ENCODE peak calls at places on chromosome 12, in four cellular contexts. One of them, this sample, is unnamed.
A peak's percentile ranks its signal among the peaks of the same experiment; 100 is the strongest.

GRCh38 chr12:78290606-78291345 is 460.1 kb downstream of the NAV3 start:
- DNase-seq in H1: no peak
- DNase-seq in GM12878: no peak
- DNase-seq in HepG2: peak; percentile 12
- DNase-seq in this sample: no peak

GRCh38 chr12:109727746-109728726 is 14.4 kb downstream of the FAM222A start:
- DNase-seq in GM12878: no peak
- DNase-seq in HepG2: no peak
- DNase-seq in H1: no peak
- DNase-seq in this sample: peak; percentile 19

GRCh38 chr12:95262808-95263207 is 45.2 kb downstream of the VEZT start:
- DNase-seq in H1: no peak
- DNase-seq in GM12878: no peak
- DNase-seq in HepG2: no peak
- DNase-seq in this sample: no peak

GRCh38 chr12:86233126-86233525 is 23.1 kb downstream of the MGAT4C start:
- DNase-seq in HepG2: no peak
- DNase-seq in H1: no peak
- DNase-seq in GM12878: no peak
- DNase-seq in this sample: no peak

GRCh38 chr12:104761091-104761490 is 197.0 kb downstream of the SLC41A2 start:
- DNase-seq in GM12878: no peak
- DNase-seq in H1: peak; percentile 47
- DNase-seq in HepG2: no peak
- DNase-seq in this sample: no peak

GRCh38 chr12:43795716-43796282 is 10.3 kb downstream of the TWF1 start:
- DNase-seq in H1: no peak
- DNase-seq in GM12878: no peak
- DNase-seq in HepG2: peak; percentile 60
- DNase-seq in this sample: no peak

GRCh38 chr12:77133566-77133965 is 68.2 kb upstream of the E2F7 start:
- DNase-seq in HepG2: peak; percentile 4
- DNase-seq in GM12878: no peak
- DNase-seq in H1: peak; percentile 80
- DNase-seq in this sample: no peak

GRCh38 chr12:93541578-93542217 is 30.8 kb upstream of the SOCS2 start:
- DNase-seq in GM12878: no peak
- DNase-seq in HepG2: peak; percentile 33
- DNase-seq in H1: no peak
- DNase-seq in this sample: no peak

GRCh38 chr12:48973531-48973930 is 2.0 kb upstream of the WNT10B start:
- DNase-seq in HepG2: peak; percentile 39
- DNase-seq in GM12878: no peak
- DNase-seq in H1: no peak
- DNase-seq in this sample: peak; percentile 40

GRCh38 chr12:40212566-40212965 is 12.2 kb upstream of the LRRK2 start:
- DNase-seq in HepG2: no peak
- DNase-seq in GM12878: no peak
- DNase-seq in H1: no peak
- DNase-seq in this sample: no peak

GRCh38 chr12:42421844-42422779 is 96.1 kb downstream of the PPHLN1 start:
- DNase-seq in HepG2: no peak
- DNase-seq in H1: no peak
- DNase-seq in GM12878: peak; percentile 7
- DNase-seq in this sample: peak; percentile 37

GRCh38 chr12:25295361-25295760 is 44.6 kb upstream of the KRAS start:
- DNase-seq in GM12878: no peak
- DNase-seq in HepG2: no peak
- DNase-seq in H1: no peak
- DNase-seq in this sample: no peak

GRCh38 chr12:6887460-6887859 is 14.4 kb upstream of the SPSB2 start:
- DNase-seq in GM12878: no peak
- DNase-seq in HepG2: no peak
- DNase-seq in H1: no peak
- DNase-seq in this sample: no peak

GRCh38 chr12:26188132-26188531 is 7.2 kb upstream of the SSPN start:
- DNase-seq in HepG2: no peak
- DNase-seq in H1: no peak
- DNase-seq in GM12878: no peak
- DNase-seq in this sample: no peak

GRCh38 chr12:132491349-132491663 is 1.4 kb downstream of the FBRSL1 start:
- DNase-seq in GM12878: no peak
- DNase-seq in HepG2: peak; percentile 45
- DNase-seq in H1: no peak
- DNase-seq in this sample: no peak
- H3K4me3 ChIP-seq in GM12878: peak overlapping the region; percentile 75
- H3K4me3 ChIP-seq in HepG2: peak overlapping the region; percentile 83
- H3K4me3 ChIP-seq in H1: peak overlapping the region; percentile 72
- H3K4me3 ChIP-seq in this sample: peak overlapping the region; percentile 73

GRCh38 chr12:80713419-80713818 is 3.3 kb upstream of the MYF5 start:
- DNase-seq in H1: no peak
- DNase-seq in HepG2: no peak
- DNase-seq in GM12878: no peak
- DNase-seq in this sample: no peak

GRCh38 chr12:80714846-80715245 is 1.9 kb upstream of the MYF5 start:
- DNase-seq in HepG2: no peak
- DNase-seq in GM12878: no peak
- DNase-seq in H1: no peak
- DNase-seq in this sample: no peak

GRCh38 chr12:80714055-80714454 is 2.7 kb upstream of the MYF5 start:
- DNase-seq in H1: no peak
- DNase-seq in HepG2: no peak
- DNase-seq in GM12878: no peak
- DNase-seq in this sample: no peak

GRCh38 chr12:80715850-80716249 is 862 bp upstream of the MYF5 start:
- DNase-seq in H1: no peak
- DNase-seq in HepG2: no peak
- DNase-seq in GM12878: no peak
- DNase-seq in this sample: no peak

GRCh38 chr12:80716711-80717469 is at the start of gene MYF5:
- DNase-seq in GM12878: no peak
- DNase-seq in HepG2: no peak
- DNase-seq in H1: no peak
- DNase-seq in this sample: no peak
- H2AFZ ChIP-seq in GM12878: no peak within 1 kb of the TSS
- H2AFZ ChIP-seq in HepG2: no peak within 1 kb of the TSS
- H2AFZ ChIP-seq in H1: peak within 1 kb of the TSS; percentile 16
- H2AFZ ChIP-seq in this sample: no peak within 1 kb of the TSS

GRCh38 chr12:22900401-22900800 is 275.4 kb downstream of the ETNK1 start:
- DNase-seq in GM12878: no peak
- DNase-seq in H1: no peak
- DNase-seq in HepG2: no peak
- DNase-seq in this sample: no peak
- TF ChIP-seq TCF12 in GM12878: no peak
- TF ChIP-seq TCF12 in H1: no peak
- TF ChIP-seq TCF12 in HepG2: no peak
- TF ChIP-seq TCF12 in this sample: no peak

DNA sequence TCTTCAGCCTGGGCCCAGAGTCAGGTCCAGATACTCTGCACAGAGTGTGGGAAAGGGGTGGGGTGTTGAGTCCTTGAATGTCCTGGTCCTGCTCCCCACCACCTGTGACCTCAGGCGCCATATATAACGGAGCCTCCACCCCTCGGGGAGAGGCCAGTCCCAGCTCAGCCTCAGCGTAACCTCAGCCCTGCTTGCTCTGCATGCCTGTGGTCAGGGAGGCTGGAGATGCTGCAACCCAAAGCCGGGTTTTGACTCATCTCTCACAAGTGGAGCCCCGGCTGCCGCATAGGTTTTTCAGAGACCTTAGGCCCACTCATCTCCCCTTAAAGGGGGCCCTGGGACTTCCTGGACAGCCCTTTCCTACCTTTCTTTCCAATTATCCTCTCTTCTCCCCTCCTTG is 1.3 kb downstream of the ITGB7 start:
- DNase-seq in H1: no peak
- DNase-seq in HepG2: no peak
- DNase-seq in GM12878: peak; percentile 87
- DNase-seq in this sample: no peak
- H3K4me3 ChIP-seq in H1: no peak overlapping the region
- H3K4me3 ChIP-seq in HepG2: no peak overlapping the region
- H3K4me3 ChIP-seq in GM12878: peak overlapping the region; percentile 90
- H3K4me3 ChIP-seq in this sample: no peak overlapping the region

DNA sequence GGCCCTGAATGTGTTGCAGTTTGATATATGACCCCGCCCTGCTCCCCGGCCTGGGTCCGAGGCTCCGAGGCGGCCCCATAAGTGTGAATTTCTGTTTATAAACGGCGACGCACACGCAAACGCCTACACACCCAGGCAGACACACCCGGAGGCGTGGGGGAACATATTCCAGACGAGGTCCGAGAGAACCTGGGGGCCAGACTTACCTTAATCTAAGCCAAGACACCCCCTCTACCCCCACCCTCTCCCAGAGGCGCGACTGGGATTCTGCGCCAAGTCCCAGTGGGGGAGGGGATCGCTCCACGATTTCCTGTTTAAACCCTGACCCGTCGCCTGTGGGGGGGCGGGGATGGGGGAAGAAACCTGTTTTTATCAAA is 9.6 kb upstream of the HOXC6 start:
- DNase-seq in GM12878: no peak
- DNase-seq in H1: peak; percentile 64
- DNase-seq in HepG2: no peak
- DNase-seq in this sample: peak; percentile 66
- H2AFZ ChIP-seq in GM12878: peak overlapping the region; percentile 89
- H2AFZ ChIP-seq in H1: no peak overlapping the region
- H2AFZ ChIP-seq in HepG2: no peak overlapping the region
- H2AFZ ChIP-seq in this sample: peak overlapping the region; percentile 90

DNA sequence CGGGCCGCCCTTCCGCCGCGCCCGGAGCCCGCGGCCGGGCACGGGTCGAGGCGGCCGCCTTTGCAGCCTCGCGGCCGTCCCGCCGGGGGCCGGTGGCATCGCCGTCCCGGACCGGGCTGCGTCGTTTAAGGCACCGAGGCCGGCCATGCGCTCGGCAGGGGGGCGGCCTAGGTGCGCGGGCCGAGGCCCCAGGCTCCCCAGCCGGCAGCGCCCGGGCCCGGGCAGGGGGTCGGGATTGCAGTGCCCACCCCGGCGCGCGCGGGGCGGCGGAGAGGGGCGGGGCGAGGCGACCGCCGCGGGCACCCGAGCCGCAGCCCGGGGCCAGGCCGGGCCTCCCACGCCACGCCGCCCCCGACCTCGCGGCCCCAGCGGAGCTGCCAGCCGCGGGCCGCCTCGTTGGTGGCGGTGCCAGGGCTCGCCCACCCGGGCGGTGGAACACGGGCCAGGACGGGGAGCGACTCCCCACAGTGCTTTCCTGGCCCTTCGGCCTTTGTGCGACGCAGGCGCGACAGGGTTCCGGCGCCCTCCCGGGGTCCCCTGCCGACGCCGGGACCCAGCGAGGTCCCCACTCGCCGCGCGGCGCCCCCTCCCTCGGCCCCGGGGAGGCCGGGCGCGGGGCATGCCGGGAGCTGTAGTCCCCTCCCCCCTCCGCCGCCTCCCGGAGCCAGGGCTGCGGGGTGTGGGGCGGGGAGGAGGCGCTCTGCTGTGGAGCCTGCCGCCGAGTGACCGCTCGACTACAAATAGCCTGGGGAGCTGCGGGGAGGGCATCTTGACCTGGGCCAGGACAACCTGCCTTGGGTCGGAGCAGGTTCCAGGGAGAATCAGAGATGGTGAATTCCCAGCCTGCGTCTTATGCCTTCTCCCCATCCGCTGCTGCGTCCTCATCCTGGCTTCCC is 769 bp downstream of the FKBP4 start:
- DNase-seq in GM12878: no peak
- DNase-seq in H1: peak; percentile 77
- DNase-seq in HepG2: peak; percentile 17
- DNase-seq in this sample: peak; percentile 97
- TF ChIP-seq TCF12 in GM12878: peak; percentile 26
- TF ChIP-seq TCF12 in H1: no peak
- TF ChIP-seq TCF12 in HepG2: no peak
- TF ChIP-seq TCF12 in this sample: no peak

DNA sequence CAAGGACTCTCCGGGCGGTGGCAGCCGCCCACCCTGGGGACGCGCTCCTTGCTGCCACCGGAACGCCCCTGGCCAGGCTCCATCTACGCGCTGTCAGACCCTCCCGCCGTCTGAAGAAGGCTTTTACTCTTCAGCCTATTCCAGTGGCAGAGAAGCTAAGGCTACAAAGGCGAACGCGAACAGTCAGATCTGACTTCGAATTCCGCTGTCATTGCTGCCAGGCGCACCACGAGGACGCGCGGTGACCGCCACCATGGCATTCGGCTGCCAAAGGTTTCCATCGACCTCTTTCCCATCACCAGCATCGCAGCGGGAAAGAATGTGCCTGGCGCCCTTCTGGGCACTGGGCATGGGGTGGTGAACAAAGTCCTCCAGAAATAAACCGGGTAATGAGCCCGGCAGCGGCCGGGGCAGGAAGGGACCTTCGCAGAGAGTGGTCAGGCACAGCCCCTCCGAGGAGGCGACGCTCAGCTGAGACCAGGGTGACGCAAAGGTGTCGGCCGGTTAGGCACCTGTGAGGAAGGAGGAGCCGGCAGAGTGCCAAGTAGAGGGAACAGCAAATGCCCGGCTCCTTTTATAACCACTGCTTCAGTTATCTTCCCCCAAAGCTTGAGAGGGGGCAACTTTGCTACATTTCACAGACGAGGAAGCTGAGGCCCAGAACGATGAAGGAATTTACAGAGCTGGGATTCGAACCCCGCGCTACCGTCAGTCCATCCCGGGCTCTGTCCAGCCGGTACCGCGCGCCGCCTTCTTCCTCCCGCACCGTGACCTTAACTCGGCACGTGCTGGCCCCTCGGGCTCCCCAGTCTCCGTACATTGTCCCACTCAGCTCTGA is 1.9 kb upstream of the RFX4 start:
- DNase-seq in GM12878: no peak
- DNase-seq in H1: peak; percentile 55
- DNase-seq in HepG2: no peak
- DNase-seq in this sample: peak; percentile 25
- H3K4me3 ChIP-seq in GM12878: no peak overlapping the region
- H3K4me3 ChIP-seq in H1: peak overlapping the region; percentile 72
- H3K4me3 ChIP-seq in HepG2: no peak overlapping the region
- H3K4me3 ChIP-seq in this sample: no peak overlapping the region

GRCh38 chr12:126191037-126191891 is 1126.0 kb downstream of the AACS start:
- DNase-seq in GM12878: no peak
- DNase-seq in HepG2: no peak
- DNase-seq in H1: peak; percentile 74
- DNase-seq in this sample: peak; percentile 14
- H2AFZ ChIP-seq in GM12878: no peak overlapping the region
- H2AFZ ChIP-seq in HepG2: no peak overlapping the region
- H2AFZ ChIP-seq in H1: peak overlapping the region; percentile 78
- H2AFZ ChIP-seq in this sample: peak overlapping the region; percentile 40

This sample was measured in SK-N-SH.